ENCODE peak calls at places on chromosomes 11 and 22, in seven cellular contexts. H is A549, P is H1, D is GM12878, X is K562, R is HepG2, T is HCT116. B is an unnamed sample.

GRCh38 chr11:65879622-65880021 is at the start of gene CTSW:
- DNase-seq in H (no peak), P (no peak), D (no peak), X (no peak), R (no peak), T (no peak), B (no peak)

GRCh38 chr11:10267821-10268220 is 26.2 kb downstream of the SBF2 start:
- DNase-seq in H (no peak), P (no peak), D (no peak), X (no peak), R (no peak), T (no peak), B (no peak)

GRCh38 chr11:2275334-2276279 is 5.2 kb upstream of the ASCL2 start:
- DNase-seq in H (no peak), P (peak; percentile 33), D (no peak), X (no peak), R (no peak), T (no peak), B (no peak)

GRCh38 chr22:20253161-20253560 is 15.0 kb downstream of the RTN4R start:
- DNase-seq in H (no peak), P (no peak), D (no peak), X (no peak), R (no peak), T (no peak), B (no peak)

GRCh38 chr22:42960146-42960509 is 54.8 kb downstream of the PACSIN2 start:
- DNase-seq in H (no peak), P (no peak), D (no peak), X (peak; percentile 33), R (peak; percentile 38), T (no peak), B (peak; percentile 12)

GRCh38 chr11:86741489-86742435 is 58.6 kb upstream of the PRSS23 start:
- DNase-seq in H (peak; percentile 64), P (no peak), D (no peak), X (no peak), R (peak; percentile 81), T (no peak), B (peak; percentile 95)

GRCh38 chr11:86608251-86608799 is 64.1 kb downstream of the ME3 start:
- DNase-seq in H (peak; percentile 47), P (peak; percentile 53), D (peak; percentile 21), X (peak; percentile 62), R (peak; percentile 60), T (peak; percentile 67), B (peak; percentile 80)

GRCh38 chr11:128884703-128885338 is 6.3 kb upstream of the KCNJ5 start:
- DNase-seq in H (peak; percentile 56), P (peak; percentile 78), D (no peak), X (peak; percentile 70), R (peak; percentile 54), T (peak; percentile 63), B (peak; percentile 69)

GRCh38 chr11:126573325-126574076 is 218.0 kb downstream of the ST3GAL4 start:
- DNase-seq in H (no peak), P (no peak), D (no peak), X (peak; percentile 7), R (no peak), T (no peak), B (no peak)

GRCh38 chr22:47794851-47795250 is 1032.4 kb downstream of the TBC1D22A start:
- DNase-seq in H (no peak), P (no peak), D (no peak), X (no peak), R (no peak), T (no peak), B (no peak)

GRCh38 chr11:31437742-31438435 is 68.2 kb downstream of the DNAJC24 start:
- DNase-seq in H (no peak), P (no peak), D (no peak), X (no peak), R (no peak), T (no peak), B (peak; percentile 84)

GRCh38 chr22:23784215-23784732 is 2.5 kb upstream of the SMARCB1 start:
- DNase-seq in H (no peak), P (no peak), D (no peak), X (no peak), R (peak; percentile 54), T (no peak), B (peak; percentile 41)

GRCh38 chr11:119089319-119089718 is 4.6 kb downstream of the HMBS start:
- DNase-seq in H (no peak), P (no peak), D (no peak), X (peak; percentile 56), R (no peak), T (no peak), B (no peak)

GRCh38 chr11:80613630-80614029 is 1172.8 kb upstream of the TENM4 start:
- DNase-seq in H (no peak), P (no peak), D (no peak), X (no peak), R (no peak), T (no peak), B (no peak)

GRCh38 chr11:45872513-45873356 is 12.7 kb upstream of the MAPK8IP1 start:
- DNase-seq in H (peak; percentile 68), P (peak; percentile 86), D (no peak), X (peak; percentile 78), R (peak; percentile 29), T (peak; percentile 41), B (peak; percentile 95)

GRCh38 chr11:106697058-106697457 is 321.2 kb downstream of the GUCY1A2 start:
- DNase-seq in H (no peak), P (no peak), D (no peak), X (no peak), R (no peak), T (no peak), B (peak; percentile 76)

GRCh38 chr11:131980878-131981668 is 610.7 kb downstream of the NTM start:
- DNase-seq in H (no peak), P (no peak), D (no peak), X (no peak), R (no peak), T (no peak), B (no peak)

GRCh38 chr11:117827521-117828511 is 3.3 kb upstream of the FXYD2 start:
- DNase-seq in H (no peak), P (peak; percentile 33), D (no peak), X (no peak), R (no peak), T (no peak), B (no peak)

GRCh38 chr11:8375460-8375859 is 111.8 kb upstream of the LMO1 start:
- DNase-seq in H (no peak), P (no peak), D (no peak), X (no peak), R (no peak), T (no peak), B (no peak)

GRCh38 chr11:8372641-8373381 is 109.1 kb upstream of the LMO1 start:
- DNase-seq in H (no peak), P (no peak), D (no peak), X (no peak), R (no peak), T (no peak), B (no peak)

GRCh38 chr11:8375932-8376331 is 112.3 kb upstream of the LMO1 start:
- DNase-seq in H (no peak), P (no peak), D (no peak), X (no peak), R (no peak), T (no peak), B (no peak)

GRCh38 chr11:8374716-8375115 is 111.0 kb upstream of the LMO1 start:
- DNase-seq in H (no peak), P (no peak), D (no peak), X (no peak), R (no peak), T (no peak), B (no peak)

GRCh38 chr11:8373519-8374432 is 110.1 kb upstream of the LMO1 start:
- DNase-seq in H (no peak), P (no peak), D (no peak), X (no peak), R (no peak), T (no peak), B (no peak)
- TF ChIP-seq CEBPB in H (no peak), P (no peak), D (no peak), X (no peak), R (no peak), T (no peak), B (no peak)

GRCh38 chr22:27650985-27651384 is 150.6 kb downstream of the MN1 start:
- DNase-seq in H (no peak), P (no peak), D (no peak), X (no peak), R (no peak), T (no peak), B (no peak)
- H3K4me1 ChIP-seq in H (no peaks in the 10 kb centered on the region), P (no peaks in the 10 kb centered on the region), D (no peaks in the 10 kb centered on the region), X (no peaks in the 10 kb centered on the region), R (peaks cover 38% of the 10 kb centered on the region), T (no peaks in the 10 kb centered on the region), B (peaks cover 4% of the 10 kb centered on the region)

GRCh38 chr11:46914363-46914762 is 4.0 kb downstream of the LRP4 start:
- DNase-seq in H (no peak), P (no peak), D (no peak), X (no peak), R (no peak), T (no peak), B (peak; percentile 75)

GRCh38 chr11:46916669-46917108 is 1.7 kb downstream of the LRP4 start:
- DNase-seq in H (peak; percentile 94), P (peak; percentile 69), D (no peak), X (peak; percentile 24), R (peak; percentile 55), T (no peak), B (peak; percentile 78)

GRCh38 chr11:46914910-46915309 is 3.4 kb downstream of the LRP4 start:
- DNase-seq in H (no peak), P (no peak), D (no peak), X (no peak), R (no peak), T (no peak), B (no peak)

GRCh38 chr11:46917109-46918086 is 952 bp downstream of the LRP4 start:
- DNase-seq in H (peak; percentile 48), P (no peak), D (no peak), X (no peak), R (peak; percentile 54), T (no peak), B (no peak)

GRCh38 chr11:46916251-46916650 is 2.1 kb downstream of the LRP4 start:
- DNase-seq in H (no peak), P (no peak), D (no peak), X (no peak), R (no peak), T (no peak), B (no peak)
- TF ChIP-seq CEBPB in H (no peak), P (no peak), D (no peak), X (no peak), R (no peak), T (no peak), B (no peak)

GRCh38 chr22:46112405-46112804 is 37.9 kb upstream of the PPARA start:
- DNase-seq in H (no peak), P (no peak), D (no peak), X (no peak), R (no peak), T (no peak), B (no peak)

GRCh38 chr22:46113110-46113909 is 37.0 kb upstream of the PPARA start:
- DNase-seq in H (no peak), P (no peak), D (no peak), X (no peak), R (no peak), T (no peak), B (no peak)

GRCh38 chr22:46109474-46110003 is 40.8 kb upstream of the PPARA start:
- DNase-seq in H (no peak), P (no peak), D (no peak), X (no peak), R (no peak), T (no peak), B (no peak)

GRCh38 chr22:46110215-46110614 is 40.1 kb upstream of the PPARA start:
- DNase-seq in H (no peak), P (no peak), D (no peak), X (peak; percentile 52), R (no peak), T (no peak), B (peak; percentile 34)

GRCh38 chr22:46111645-46112306 is 38.5 kb upstream of the PPARA start:
- DNase-seq in H (no peak), P (no peak), D (no peak), X (no peak), R (no peak), T (no peak), B (no peak)
- H3K4me1 ChIP-seq in H (peaks cover 97% of the 10 kb centered on the region), P (no peaks in the 10 kb centered on the region), D (no peaks in the 10 kb centered on the region), X (peaks cover 87% of the 10 kb centered on the region), R (peaks cover 59% of the 10 kb centered on the region), T (peaks cover 12% of the 10 kb centered on the region), B (peaks cover 32% of the 10 kb centered on the region)